ENCODE peak calls at places on chromosome 1, in six cellular contexts. O is amniotic epithelial cell; J is stimulated activated CD4-positive, alpha-beta T cell treated with anti-CD3 and anti-CD28 coated beads, Interleukin-1b, Interleukin-23, amount 100 ng/mL, for 24 hours; L is left cardiac atrium; S is NCI-H748 treated with DMSO at 0.1 percent for 48 hours; G is stimulated activated naive CD8-positive, alpha-beta T cell treated with anti-CD3 and anti-CD28 coated beads, Interleukin-15, Interleukin-2, amounts not matched to agents 100 U/mL and 50 U/mL, for 24 hours. D is an unnamed sample.

GRCh38 chr1:230772457-230773395 is 25.5 kb downstream of the CAPN9 start:
- DNase-seq in O (peak), J (no peak), L (peak), S (no peak), G (no peak), D (no peak)

GRCh38 chr1:86823821-86824500 is 90.0 kb downstream of the SELENOF start:
- DNase-seq in O (no peak), J (no peak), L (no peak), S (peak), G (no peak), D (no peak)

GRCh38 chr1:210332719-210333398 is 4.2 kb downstream of the HHAT start:
- DNase-seq in O (no peak), J (peak), L (no peak), S (no peak), G (peak), D (peak)

GRCh38 chr1:68081775-68082283 is 31.4 kb upstream of the DIRAS3 start:
- DNase-seq in O (no peak), J (no peak), L (no peak), S (no peak), G (no peak), D (no peak)

GRCh38 chr1:27481994-27482620 is 7.9 kb downstream of the WASF2 start:
- DNase-seq in O (no peak), J (no peak), L (no peak), S (no peak), G (no peak), D (no peak)

GRCh38 chr1:7539772-7540175 is 231.3 kb upstream of the VAMP3 start:
- DNase-seq in O (peak), J (no peak), L (no peak), S (peak), G (peak), D (no peak)

GRCh38 chr1:154198756-154199562 is 7.1 kb upstream of the TPM3 start:
- DNase-seq in O (peak), J (no peak), L (no peak), S (peak), G (peak), D (no peak)

GRCh38 chr1:87449348-87449963 is 120.8 kb downstream of the LMO4 start:
- DNase-seq in O (no peak), J (no peak), L (peak), S (no peak), G (no peak), D (peak)

GRCh38 chr1:12016182-12016581 is 3.1 kb upstream of the MIIP start:
- DNase-seq in O (no peak), J (no peak), L (no peak), S (no peak), G (no peak), D (no peak)

GRCh38 chr1:84853743-84854721 is 39.0 kb downstream of the LPAR3 start:
- DNase-seq in O (peak), J (no peak), L (no peak), S (no peak), G (no peak), D (no peak)

GRCh38 chr1:8687539-8687938 is 129.9 kb downstream of the RERE start:
- DNase-seq in O (no peak), J (no peak), L (no peak), S (no peak), G (no peak), D (no peak)

GRCh38 chr1:108962681-108963051 is 618 bp downstream of the CLCC1 start:
- DNase-seq in O (no peak), J (no peak), L (peak), S (no peak), G (peak), D (no peak)